ENCODE peak calls at places on chromosomes 16 and 17, in seven cellular contexts. M, I, L, U, G, P and E are unnamed samples.

GRCh38 chr16:49281843-49282642 is 405 bp upstream of the CBLN1 start:
- DNase-seq in M (peak), I (peak), L (no peak), U (peak), G (peak), P (peak), E (peak)

GRCh38 chr17:47096343-47096742 is 92.8 kb downstream of the CDC27 start:
- DNase-seq in M (no peak), I (no peak), L (no peak), U (no peak), G (no peak), P (no peak), E (no peak)

GRCh38 chr16:50389900-50390896 is 21.4 kb upstream of the BRD7 start:
- DNase-seq in M (no peak), I (no peak), L (no peak), U (no peak), G (no peak), P (no peak), E (no peak)

GRCh38 chr17:1709971-1710806 is at the start of gene TLCD2:
- DNase-seq in M (peak), I (peak), L (no peak), U (peak), G (peak), P (peak), E (no peak)

GRCh38 chr17:70271672-70272071 is 102.3 kb downstream of the KCNJ2 start:
- DNase-seq in M (no peak), I (no peak), L (no peak), U (no peak), G (no peak), P (no peak), E (no peak)

GRCh38 chr17:57338257-57338919 is 82.1 kb downstream of the MSI2 start:
- DNase-seq in M (no peak), I (no peak), L (no peak), U (no peak), G (peak), P (no peak), E (no peak)

GRCh38 chr16:3065069-3065741 is at the start of gene IL32:
- DNase-seq in M (peak), I (peak), L (peak), U (peak), G (peak), P (no peak), E (no peak)

GRCh38 chr16:8761078-8761477 is 36.4 kb downstream of the TMEM186 start:
- DNase-seq in M (no peak), I (no peak), L (no peak), U (no peak), G (no peak), P (no peak), E (no peak)

GRCh38 chr17:50947844-50948514 is 81.8 kb upstream of the TOB1 start:
- DNase-seq in M (no peak), I (peak), L (no peak), U (no peak), G (no peak), P (peak), E (no peak)

GRCh38 chr17:29870836-29871430 is 59.1 kb downstream of the SSH2 start:
- DNase-seq in M (no peak), I (no peak), L (no peak), U (no peak), G (no peak), P (no peak), E (no peak)

GRCh38 chr17:694239-694638 is 20.4 kb downstream of the VPS53 start:
- DNase-seq in M (peak), I (peak), L (peak), U (peak), G (no peak), P (no peak), E (no peak)

GRCh38 chr16:89338863-89339262 is 121.4 kb downstream of the ZNF778 start:
- DNase-seq in M (no peak), I (no peak), L (no peak), U (no peak), G (no peak), P (no peak), E (no peak)

GRCh38 chr17:37701424-37702020 is 43.3 kb downstream of the HNF1B start:
- DNase-seq in M (peak), I (peak), L (no peak), U (no peak), G (peak), P (no peak), E (no peak)